ENCODE peak calls at places on chromosomes 1 and 21, in six cellular contexts. One of them, this sample, is unnamed.

GRCh38 chr1:179883040-179883501 is 986 bp downstream of the TOR1AIP1 start:
- DNase-seq in fibroblast of lung: no peak
- DNase-seq in astrocyte: no peak
- DNase-seq in cardiac fibroblast: no peak
- DNase-seq in colonic mucosa: no peak
- DNase-seq in kidney: no peak
- DNase-seq in this sample: no peak

GRCh38 chr1:29056256-29056655 is 67.4 kb downstream of the TMEM200B start:
- DNase-seq in kidney: no peak
- DNase-seq in cardiac fibroblast: no peak
- DNase-seq in fibroblast of lung: no peak
- DNase-seq in colonic mucosa: no peak
- DNase-seq in astrocyte: no peak
- DNase-seq in this sample: no peak

GRCh38 chr1:150476754-150477153 is 10.5 kb upstream of the TARS2 start:
- DNase-seq in cardiac fibroblast: no peak
- DNase-seq in fibroblast of lung: no peak
- DNase-seq in colonic mucosa: no peak
- DNase-seq in kidney: no peak
- DNase-seq in astrocyte: no peak
- DNase-seq in this sample: no peak

GRCh38 chr1:165737196-165737595 is 31.5 kb downstream of the TMCO1 start:
- DNase-seq in fibroblast of lung: peak
- DNase-seq in colonic mucosa: no peak
- DNase-seq in cardiac fibroblast: peak
- DNase-seq in astrocyte: peak
- DNase-seq in kidney: no peak
- DNase-seq in this sample: peak

GRCh38 chr1:165891461-165891860 is 64.0 kb downstream of the UCK2 start:
- DNase-seq in astrocyte: peak
- DNase-seq in colonic mucosa: no peak
- DNase-seq in kidney: no peak
- DNase-seq in fibroblast of lung: peak
- DNase-seq in cardiac fibroblast: peak
- DNase-seq in this sample: peak

GRCh38 chr1:112388436-112388835 is 7.6 kb upstream of the CTTNBP2NL start:
- DNase-seq in colonic mucosa: no peak
- DNase-seq in astrocyte: peak
- DNase-seq in kidney: no peak
- DNase-seq in cardiac fibroblast: peak
- DNase-seq in fibroblast of lung: peak
- DNase-seq in this sample: peak

GRCh38 chr1:165306543-165307434 is 49.7 kb downstream of the LMX1A start:
- DNase-seq in fibroblast of lung: no peak
- DNase-seq in cardiac fibroblast: no peak
- DNase-seq in astrocyte: no peak
- DNase-seq in kidney: peak
- DNase-seq in colonic mucosa: no peak
- DNase-seq in this sample: no peak

GRCh38 chr1:154607084-154607747 is 770 bp downstream of the ADAR start:
- DNase-seq in cardiac fibroblast: peak
- DNase-seq in astrocyte: peak
- DNase-seq in fibroblast of lung: peak
- DNase-seq in kidney: no peak
- DNase-seq in colonic mucosa: peak
- DNase-seq in this sample: peak

GRCh38 chr21:15514073-15514946 is 215.5 kb upstream of the USP25 start:
- DNase-seq in astrocyte: no peak
- DNase-seq in kidney: no peak
- DNase-seq in cardiac fibroblast: no peak
- DNase-seq in fibroblast of lung: no peak
- DNase-seq in colonic mucosa: peak
- DNase-seq in this sample: no peak

GRCh38 chr1:217138839-217139466 is 415.7 kb upstream of the ESRRG start:
- DNase-seq in cardiac fibroblast: no peak
- DNase-seq in fibroblast of lung: no peak
- DNase-seq in colonic mucosa: no peak
- DNase-seq in kidney: peak
- DNase-seq in astrocyte: no peak
- DNase-seq in this sample: no peak

GRCh38 chr1:152502496-152503180 is 8.0 kb upstream of the LCE5A start:
- DNase-seq in colonic mucosa: no peak
- DNase-seq in cardiac fibroblast: peak
- DNase-seq in astrocyte: peak
- DNase-seq in kidney: no peak
- DNase-seq in fibroblast of lung: peak
- DNase-seq in this sample: peak

GRCh38 chr1:156151093-156151688 is 2.2 kb upstream of the SEMA4A start:
- DNase-seq in colonic mucosa: no peak
- DNase-seq in fibroblast of lung: peak
- DNase-seq in kidney: no peak
- DNase-seq in astrocyte: no peak
- DNase-seq in cardiac fibroblast: peak
- DNase-seq in this sample: peak

GRCh38 chr1:58852731-58853485 is 69.1 kb upstream of the JUN start:
- DNase-seq in astrocyte: no peak
- DNase-seq in kidney: peak
- DNase-seq in fibroblast of lung: no peak
- DNase-seq in cardiac fibroblast: no peak
- DNase-seq in colonic mucosa: no peak
- DNase-seq in this sample: no peak

GRCh38 chr1:19825298-19825697 is 10.2 kb upstream of the RNF186 start:
- DNase-seq in cardiac fibroblast: no peak
- DNase-seq in astrocyte: no peak
- DNase-seq in fibroblast of lung: no peak
- DNase-seq in colonic mucosa: no peak
- DNase-seq in kidney: no peak
- DNase-seq in this sample: no peak

GRCh38 chr1:176843352-176844297 is 320.9 kb downstream of the ASTN1 start:
- DNase-seq in fibroblast of lung: peak
- DNase-seq in cardiac fibroblast: peak
- DNase-seq in astrocyte: peak
- DNase-seq in colonic mucosa: no peak
- DNase-seq in kidney: no peak
- DNase-seq in this sample: peak

GRCh38 chr1:2091611-2092604 is 41.7 kb downstream of the PRKCZ start:
- DNase-seq in cardiac fibroblast: peak
- DNase-seq in fibroblast of lung: peak
- DNase-seq in kidney: no peak
- DNase-seq in colonic mucosa: peak
- DNase-seq in astrocyte: no peak
- DNase-seq in this sample: peak

GRCh38 chr1:1406821-1407100 is 332 bp downstream of the MRPL20 start:
- DNase-seq in fibroblast of lung: no peak
- DNase-seq in astrocyte: no peak
- DNase-seq in kidney: no peak
- DNase-seq in cardiac fibroblast: no peak
- DNase-seq in colonic mucosa: no peak
- DNase-seq in this sample: no peak

GRCh38 chr1:231241751-231242150 is 739 bp downstream of the GNPAT start:
- DNase-seq in astrocyte: no peak
- DNase-seq in kidney: no peak
- DNase-seq in cardiac fibroblast: peak
- DNase-seq in fibroblast of lung: peak
- DNase-seq in colonic mucosa: peak
- DNase-seq in this sample: no peak

GRCh38 chr1:29209173-29209572 is 21.6 kb downstream of the MECR start:
- DNase-seq in cardiac fibroblast: peak
- DNase-seq in fibroblast of lung: peak
- DNase-seq in astrocyte: peak
- DNase-seq in colonic mucosa: no peak
- DNase-seq in kidney: no peak
- DNase-seq in this sample: peak

GRCh38 chr1:173868266-173869107 is at the start of gene ZBTB37:
- DNase-seq in astrocyte: peak
- DNase-seq in cardiac fibroblast: no peak
- DNase-seq in fibroblast of lung: peak
- DNase-seq in colonic mucosa: peak
- DNase-seq in kidney: peak
- DNase-seq in this sample: no peak

GRCh38 chr1:84855168-84855567 is 37.8 kb downstream of the LPAR3 start:
- DNase-seq in astrocyte: peak
- DNase-seq in cardiac fibroblast: peak
- DNase-seq in colonic mucosa: no peak
- DNase-seq in kidney: no peak
- DNase-seq in fibroblast of lung: peak
- DNase-seq in this sample: peak

GRCh38 chr1:182405578-182405977 is 5.1 kb upstream of the TEDDM1 start:
- DNase-seq in colonic mucosa: no peak
- DNase-seq in fibroblast of lung: no peak
- DNase-seq in cardiac fibroblast: no peak
- DNase-seq in kidney: no peak
- DNase-seq in astrocyte: no peak
- DNase-seq in this sample: no peak

GRCh38 chr1:11746092-11746491 is 10.2 kb downstream of the AGTRAP start:
- DNase-seq in kidney: no peak
- DNase-seq in fibroblast of lung: peak
- DNase-seq in colonic mucosa: no peak
- DNase-seq in astrocyte: peak
- DNase-seq in cardiac fibroblast: peak
- DNase-seq in this sample: no peak

GRCh38 chr1:219965285-219965684 is 36.9 kb upstream of the SLC30A10 start:
- DNase-seq in kidney: no peak
- DNase-seq in astrocyte: no peak
- DNase-seq in colonic mucosa: no peak
- DNase-seq in cardiac fibroblast: no peak
- DNase-seq in fibroblast of lung: no peak
- DNase-seq in this sample: no peak

GRCh38 chr1:54557956-54558355 is 9.9 kb downstream of the ACOT11 start:
- DNase-seq in astrocyte: no peak
- DNase-seq in colonic mucosa: no peak
- DNase-seq in cardiac fibroblast: no peak
- DNase-seq in fibroblast of lung: no peak
- DNase-seq in kidney: no peak
- DNase-seq in this sample: no peak

GRCh38 chr1:75423616-75424015 is 187.3 kb downstream of the SLC44A5 start:
- DNase-seq in cardiac fibroblast: no peak
- DNase-seq in colonic mucosa: no peak
- DNase-seq in astrocyte: no peak
- DNase-seq in kidney: no peak
- DNase-seq in fibroblast of lung: no peak
- DNase-seq in this sample: no peak

GRCh38 chr1:229139320-229139719 is 131.6 kb upstream of the RAB4A start:
- DNase-seq in kidney: no peak
- DNase-seq in cardiac fibroblast: no peak
- DNase-seq in colonic mucosa: no peak
- DNase-seq in astrocyte: no peak
- DNase-seq in fibroblast of lung: no peak
- DNase-seq in this sample: no peak

GRCh38 chr1:54806931-54807611 is 5.9 kb upstream of the TTC22 start:
- DNase-seq in fibroblast of lung: peak
- DNase-seq in colonic mucosa: no peak
- DNase-seq in cardiac fibroblast: peak
- DNase-seq in kidney: no peak
- DNase-seq in astrocyte: peak
- DNase-seq in this sample: peak

GRCh38 chr1:173113015-173113741 is 62.4 kb upstream of the TNFSF18 start:
- DNase-seq in cardiac fibroblast: peak
- DNase-seq in kidney: no peak
- DNase-seq in fibroblast of lung: peak
- DNase-seq in colonic mucosa: no peak
- DNase-seq in astrocyte: peak
- DNase-seq in this sample: no peak

GRCh38 chr1:59699227-59699847 is 115.4 kb upstream of the HOOK1 start:
- DNase-seq in cardiac fibroblast: peak
- DNase-seq in colonic mucosa: no peak
- DNase-seq in kidney: no peak
- DNase-seq in fibroblast of lung: peak
- DNase-seq in astrocyte: no peak
- DNase-seq in this sample: peak

DNA sequence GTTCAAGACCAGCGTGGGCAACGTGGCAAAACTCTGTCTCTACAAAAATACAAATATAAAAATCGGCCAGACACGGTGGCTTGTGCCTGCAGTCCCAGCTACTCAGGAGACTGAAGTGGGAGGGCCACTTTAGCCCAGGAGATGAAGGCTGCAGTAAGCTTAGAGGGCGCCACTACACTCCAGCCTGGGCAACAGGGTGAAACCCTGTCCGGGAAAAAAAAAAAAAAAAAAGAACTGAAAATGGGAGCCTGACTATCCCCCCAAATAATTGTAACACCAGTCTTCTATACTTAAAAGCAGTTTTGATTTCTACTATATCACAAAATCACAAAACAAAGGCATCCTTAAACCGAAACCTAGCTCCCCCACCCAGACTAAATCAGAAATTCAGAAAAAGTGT is 60.3 kb downstream of the CDC42BPA start:
- DNase-seq in fibroblast of lung: no peak
- DNase-seq in cardiac fibroblast: no peak
- DNase-seq in astrocyte: no peak
- DNase-seq in kidney: no peak
- DNase-seq in colonic mucosa: no peak
- DNase-seq in this sample: no peak
- TF ChIP-seq CTCF in fibroblast of lung: no peak
- TF ChIP-seq CTCF in cardiac fibroblast: no peak
- TF ChIP-seq CTCF in astrocyte: no peak
- TF ChIP-seq CTCF in kidney: no peak
- TF ChIP-seq CTCF in colonic mucosa: no peak
- TF ChIP-seq CTCF in this sample: no peak

DNA sequence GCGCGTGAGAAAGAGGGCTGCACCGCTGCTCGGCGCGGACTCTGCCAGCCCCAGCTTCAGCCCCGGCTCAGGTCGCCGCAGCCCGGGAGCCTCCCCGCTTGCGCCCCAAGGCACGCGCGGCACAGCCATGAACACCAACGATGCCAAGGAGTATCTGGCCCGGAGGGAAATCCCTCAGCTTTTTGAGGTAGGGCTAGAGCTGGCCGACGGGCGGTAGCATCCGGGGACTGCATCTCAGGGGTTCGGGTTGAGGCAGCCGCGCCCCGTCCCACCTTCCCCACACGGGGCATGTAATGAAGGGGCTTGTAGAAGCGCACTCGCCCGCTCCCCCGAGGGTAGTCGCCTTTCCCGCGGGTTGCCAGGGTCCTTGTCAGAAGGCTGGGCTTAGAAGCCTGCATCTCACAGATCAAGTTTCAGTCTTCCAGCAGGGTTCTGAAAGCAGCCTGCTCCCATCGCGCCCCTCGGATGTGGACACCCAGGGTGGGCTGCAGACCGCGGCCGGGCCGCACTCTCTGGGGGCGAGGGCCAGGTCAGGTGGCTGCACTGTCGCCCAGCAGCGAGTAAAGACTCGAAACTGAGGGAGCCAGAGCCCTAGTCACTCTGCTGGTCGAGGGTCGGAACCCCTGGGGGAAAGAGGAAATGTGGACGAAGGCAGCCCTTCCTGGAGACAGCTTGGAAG is 507 bp downstream of the AK5 start:
- DNase-seq in colonic mucosa: no peak
- DNase-seq in astrocyte: peak
- DNase-seq in fibroblast of lung: peak
- DNase-seq in kidney: peak
- DNase-seq in cardiac fibroblast: peak
- DNase-seq in this sample: peak
- H3K4me3 ChIP-seq in colonic mucosa: peak
- H3K4me3 ChIP-seq in astrocyte: peak
- H3K4me3 ChIP-seq in fibroblast of lung: peak
- H3K4me3 ChIP-seq in kidney: peak
- H3K4me3 ChIP-seq in cardiac fibroblast: peak
- H3K4me3 ChIP-seq in this sample: peak

GRCh38 chr1:64242895-64243756 is 39.7 kb downstream of the UBE2U start:
- DNase-seq in astrocyte: no peak
- DNase-seq in colonic mucosa: no peak
- DNase-seq in cardiac fibroblast: peak
- DNase-seq in kidney: no peak
- DNase-seq in fibroblast of lung: peak
- DNase-seq in this sample: peak
- TF ChIP-seq CTCF in astrocyte: peak
- TF ChIP-seq CTCF in colonic mucosa: no peak
- TF ChIP-seq CTCF in cardiac fibroblast: no peak
- TF ChIP-seq CTCF in kidney: peak
- TF ChIP-seq CTCF in fibroblast of lung: no peak
- TF ChIP-seq CTCF in this sample: peak

GRCh38 chr1:67089685-67090208 is 35.8 kb upstream of the SLC35D1 start:
- DNase-seq in kidney: no peak
- DNase-seq in cardiac fibroblast: no peak
- DNase-seq in colonic mucosa: no peak
- DNase-seq in astrocyte: no peak
- DNase-seq in fibroblast of lung: no peak
- DNase-seq in this sample: no peak
- H3K4me3 ChIP-seq in kidney: no peak
- H3K4me3 ChIP-seq in cardiac fibroblast: no peak
- H3K4me3 ChIP-seq in colonic mucosa: no peak
- H3K4me3 ChIP-seq in astrocyte: no peak
- H3K4me3 ChIP-seq in fibroblast of lung: no peak
- H3K4me3 ChIP-seq in this sample: no peak